ENCODE peak calls at places on chromosomes 13 and 19, in four cellular contexts. R is HCT116, S is K562, X is H1. H is an unnamed sample.

GRCh38 chr19:2747349-2747748 is 7.5 kb upstream of the SLC39A3 start:
- DNase-seq in X (no peak), R (no peak), S (no peak), H (no peak)

GRCh38 chr19:18083929-18084684 is 2.6 kb downstream of the IL12RB1 start:
- DNase-seq in X (no peak), S (no peak), R (no peak), H (no peak)

GRCh38 chr13:30376426-30377311 is 45.6 kb upstream of the UBE2L5 start:
- DNase-seq in S (no peak), X (no peak), R (no peak), H (no peak)

GRCh38 chr13:33958964-33959363 is 141.0 kb downstream of the RFC3 start:
- DNase-seq in S (no peak), X (no peak), R (no peak), H (no peak)

GRCh38 chr19:15488489-15489226 is 9.4 kb upstream of the PGLYRP2 start:
- DNase-seq in R (no peak), S (no peak), X (no peak), H (no peak)

GRCh38 chr19:15264061-15264932 is 32.0 kb upstream of the EPHX3 start:
- DNase-seq in X (peak; percentile 93), R (peak; percentile 45), S (peak; percentile 70), H (peak; percentile 56)

GRCh38 chr13:24629320-24629719 is 50.9 kb upstream of the ATP12A start:
- DNase-seq in X (no peak), S (no peak), R (no peak), H (no peak)

GRCh38 chr13:33394294-33394932 is 108.9 kb upstream of the STARD13 start:
- DNase-seq in R (no peak), X (no peak), S (no peak), H (no peak)

GRCh38 chr13:28494861-28495585 is at the start of gene FLT1:
- DNase-seq in R (no peak), S (no peak), X (peak; percentile 87), H (no peak)

GRCh38 chr13:31159306-31159705 is 2.4 kb downstream of the HSPH1 start:
- DNase-seq in S (no peak), X (no peak), R (no peak), H (no peak)

GRCh38 chr13:33676700-33677048 is 141.3 kb upstream of the RFC3 start:
- DNase-seq in S (no peak), R (no peak), X (no peak), H (peak; percentile 88)

GRCh38 chr13:98925949-98926348 is 51.9 kb downstream of the DOCK9 start:
- DNase-seq in X (no peak), R (no peak), S (no peak), H (no peak)

GRCh38 chr19:10819124-10820060 is 16.6 kb downstream of the TMED1 start:
- DNase-seq in S (no peak), X (no peak), R (no peak), H (no peak)
- TF ChIP-seq SIN3A in S (no peak), X (no peak), R (no peak), H (no peak)

GRCh38 chr19:53847555-53847954 is 20.1 kb upstream of the MYADM start:
- DNase-seq in R (no peak), S (no peak), X (no peak), H (no peak)
- TF ChIP-seq SP1 in R (no peak), S (no peak), X (no peak), H (no peak)

GRCh38 chr13:108268713-108269112 is 805 bp upstream of the TNFSF13B start:
- DNase-seq in R (no peak), X (no peak), S (no peak), H (no peak)

GRCh38 chr13:108267338-108267737 is 2.2 kb upstream of the TNFSF13B start:
- DNase-seq in S (no peak), R (no peak), X (no peak), H (no peak)

GRCh38 chr13:108270442-108270841 is 924 bp downstream of the TNFSF13B start:
- DNase-seq in S (no peak), R (no peak), X (no peak), H (no peak)

GRCh38 chr13:108272333-108272732 is 2.8 kb downstream of the TNFSF13B start:
- DNase-seq in X (no peak), S (no peak), R (no peak), H (no peak)

GRCh38 chr13:108269601-108270328 is at the start of gene TNFSF13B:
- DNase-seq in R (no peak), S (peak; percentile 9), X (peak; percentile 60), H (peak; percentile 7)
- TF ChIP-seq SIN3A in R (no peak), S (no peak), X (no peak), H (no peak)

DNA sequence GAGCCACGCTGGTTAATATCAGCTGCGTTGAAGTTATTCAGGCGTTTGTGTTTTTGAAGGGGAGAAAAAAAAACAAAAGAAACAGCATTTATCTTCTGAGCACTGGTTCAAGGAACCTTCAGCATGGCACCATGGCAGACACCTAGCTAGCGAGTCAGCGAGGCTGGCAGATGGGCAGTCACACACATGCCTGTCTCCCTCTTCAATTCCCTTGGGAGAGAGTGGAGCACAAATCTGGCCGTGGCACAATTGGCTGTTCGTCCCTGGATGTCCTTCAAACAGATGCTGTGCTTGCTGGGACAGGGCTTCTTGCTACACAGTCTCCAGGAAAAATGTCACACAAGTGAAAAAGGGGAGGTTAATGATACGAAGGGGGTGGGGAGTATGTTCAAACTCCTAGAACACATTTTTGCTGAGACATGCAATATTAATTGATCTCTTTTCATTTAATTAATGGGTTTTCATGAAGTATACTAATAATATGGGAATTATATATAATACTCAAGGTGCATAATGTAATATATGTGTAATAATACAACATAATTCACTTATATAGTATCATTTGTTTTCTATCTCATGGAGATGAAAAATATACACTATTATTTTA is 1674.5 kb upstream of the SLC10A2 start:
- DNase-seq in S (no peak), X (no peak), R (no peak), H (no peak)
- TF ChIP-seq SP1 in S (no peak), X (no peak), R (no peak), H (no peak)

DNA sequence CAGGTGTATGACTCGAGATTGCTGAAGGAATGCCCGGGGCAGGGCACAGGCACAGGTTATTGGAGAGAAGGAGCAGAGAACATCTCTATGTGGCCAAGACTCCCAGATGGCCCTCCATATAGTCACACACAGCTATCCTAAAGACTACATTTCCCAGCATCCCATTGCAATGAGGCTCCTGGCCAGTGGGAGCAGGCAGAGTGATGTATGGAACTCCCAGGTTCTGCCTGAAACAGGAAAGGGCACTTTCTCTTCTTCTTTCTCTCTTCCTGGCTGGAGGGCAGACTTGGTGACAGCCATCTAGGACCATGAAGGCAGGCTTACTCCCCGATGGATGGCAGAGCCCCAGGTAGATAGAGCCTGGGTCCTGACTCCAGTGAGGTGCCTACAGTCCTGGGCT is 13.5 kb downstream of the PPP1R13L start:
- DNase-seq in S (peak; percentile 25), X (no peak), R (no peak), H (peak; percentile 20)
- TF ChIP-seq SIN3A in S (no peak), X (no peak), R (no peak), H (no peak)

DNA sequence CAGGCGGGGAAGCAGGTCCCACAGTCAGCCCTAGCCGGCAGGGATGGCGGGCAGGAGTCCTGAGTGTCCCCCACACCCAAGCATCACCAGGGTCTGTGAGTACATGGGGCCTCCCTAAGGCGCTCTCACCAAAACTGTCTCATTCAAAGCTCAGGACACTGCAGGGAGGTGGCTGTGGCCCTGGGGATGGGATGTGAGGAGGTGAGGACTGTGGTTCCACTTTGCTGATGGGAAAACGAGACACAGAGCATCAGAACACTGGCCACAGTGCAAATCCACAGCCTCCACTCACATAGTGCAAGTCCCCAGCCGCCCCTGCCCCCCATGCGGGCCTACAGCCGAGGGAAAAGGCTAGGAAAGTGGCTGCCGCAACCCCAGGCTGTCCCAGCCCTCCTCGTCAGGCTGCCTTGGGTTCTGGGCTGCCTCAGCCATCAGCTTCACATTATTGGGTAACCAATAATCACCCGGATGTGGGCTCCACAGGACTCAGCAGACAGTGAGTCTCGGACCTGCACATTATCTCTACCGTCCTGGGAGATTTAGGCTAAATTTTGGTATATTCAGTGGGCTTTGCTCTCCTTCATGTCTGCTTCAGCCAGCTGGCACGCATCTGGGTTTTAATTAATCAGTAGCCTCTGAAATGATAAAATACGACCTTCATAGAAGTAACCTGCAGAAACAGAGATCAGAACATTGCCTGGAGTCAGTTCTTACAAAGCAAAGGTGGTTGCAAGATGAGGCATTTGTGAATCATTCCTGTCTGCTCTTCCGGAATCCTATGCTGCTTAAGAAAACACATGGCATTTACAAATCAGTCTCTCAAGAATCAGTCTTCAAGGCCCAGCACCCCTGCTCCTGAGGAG is 77.0 kb downstream of the SOX1 start:
- DNase-seq in X (no peak), R (no peak), S (no peak), H (no peak)
- TF ChIP-seq SP1 in X (no peak), R (no peak), S (no peak), H (no peak)

GRCh38 chr13:46170268-46170667 is 11.7 kb downstream of the LCP1 start:
- DNase-seq in S (no peak), R (no peak), X (no peak), H (no peak)

GRCh38 chr13:46166947-46167610 is 14.9 kb downstream of the LCP1 start:
- DNase-seq in S (no peak), X (no peak), R (no peak), H (no peak)

GRCh38 chr13:46166221-46166584 is 15.8 kb downstream of the LCP1 start:
- DNase-seq in R (no peak), S (no peak), X (no peak), H (no peak)

GRCh38 chr13:46168818-46169217 is 13.2 kb downstream of the LCP1 start:
- DNase-seq in S (no peak), X (no peak), R (no peak), H (no peak)

GRCh38 chr13:46168341-46168740 is 13.6 kb downstream of the LCP1 start:
- DNase-seq in R (no peak), S (no peak), X (no peak), H (no peak)
- TF ChIP-seq SIN3A in R (no peak), S (no peak), X (no peak), H (no peak)

DNA sequence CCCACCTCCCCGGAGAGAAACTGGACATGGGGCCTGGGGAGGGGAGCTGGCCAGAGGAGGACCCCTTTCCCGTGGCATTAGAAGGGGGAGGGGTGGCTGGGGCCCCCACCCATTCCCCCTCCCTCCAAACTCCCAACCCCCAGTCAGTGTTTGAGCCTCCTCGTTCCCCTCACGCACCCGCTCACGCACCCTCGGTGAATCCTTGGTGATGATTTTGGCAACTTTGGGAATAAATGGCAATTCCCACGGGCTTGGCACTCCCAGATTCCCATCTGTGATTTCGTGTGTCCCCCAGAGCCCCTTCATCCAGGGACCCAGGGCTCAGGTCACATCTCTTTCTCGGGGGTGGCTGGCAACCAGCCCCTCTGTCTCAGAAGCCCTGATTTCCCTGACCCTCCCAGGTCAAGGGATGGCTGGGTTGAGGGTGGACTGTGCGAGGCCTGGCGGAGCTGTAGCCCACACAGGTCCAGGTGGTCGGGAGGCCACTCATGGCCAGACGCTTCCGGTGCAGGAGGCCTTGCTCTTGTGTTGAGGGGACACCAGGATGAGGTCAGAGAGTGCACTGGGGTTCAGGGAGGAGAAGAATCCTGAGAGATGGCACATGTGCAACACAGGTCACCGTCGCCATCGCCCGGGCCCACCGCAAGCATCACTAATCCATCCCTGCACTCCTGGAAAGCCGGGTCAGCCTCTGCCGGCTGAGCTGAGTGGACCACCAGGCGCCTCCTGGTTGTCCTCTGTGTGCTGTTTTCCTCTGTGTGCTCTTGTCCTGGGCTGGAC is 20.7 kb downstream of the EPN1 start:
- DNase-seq in S (no peak), R (no peak), X (no peak), H (no peak)
- TF ChIP-seq SP1 in S (no peak), R (no peak), X (no peak), H (no peak)